ENCODE peak calls at places on chromosomes 16 and 17, in ten cellular contexts. One of them, this sample, is unnamed.

GRCh38 chr17:7909080-7909479 is 7.0 kb downstream of the RNF227 start:
- DNase-seq in endothelial cell of umbilical vein: no peak
- DNase-seq in stomach: no peak
- DNase-seq in esophagus squamous epithelium: no peak
- DNase-seq in psoas muscle: no peak
- DNase-seq in lung: no peak
- DNase-seq in brain microvascular endothelial cell: no peak
- DNase-seq in fibroblast of the aortic adventitia: no peak
- DNase-seq in tibial artery: no peak
- DNase-seq in HepG2: no peak
- DNase-seq in this sample: no peak

GRCh38 chr17:55454906-55455474 is 33.4 kb upstream of the MMD start:
- DNase-seq in psoas muscle: no peak
- DNase-seq in lung: no peak
- DNase-seq in esophagus squamous epithelium: no peak
- DNase-seq in stomach: no peak
- DNase-seq in brain microvascular endothelial cell: peak; percentile 45
- DNase-seq in fibroblast of the aortic adventitia: peak; percentile 69
- DNase-seq in endothelial cell of umbilical vein: no peak
- DNase-seq in tibial artery: no peak
- DNase-seq in HepG2: peak; percentile 98
- DNase-seq in this sample: no peak

GRCh38 chr17:39462644-39463375 is 1.5 kb downstream of the CDK12 start:
- DNase-seq in tibial artery: peak; percentile 63
- DNase-seq in HepG2: no peak
- DNase-seq in fibroblast of the aortic adventitia: no peak
- DNase-seq in lung: no peak
- DNase-seq in brain microvascular endothelial cell: no peak
- DNase-seq in stomach: no peak
- DNase-seq in esophagus squamous epithelium: no peak
- DNase-seq in psoas muscle: no peak
- DNase-seq in endothelial cell of umbilical vein: peak; percentile 42
- DNase-seq in this sample: no peak

GRCh38 chr16:29845656-29846055 is 17.4 kb downstream of the CDIPT start:
- DNase-seq in psoas muscle: no peak
- DNase-seq in brain microvascular endothelial cell: no peak
- DNase-seq in esophagus squamous epithelium: no peak
- DNase-seq in endothelial cell of umbilical vein: no peak
- DNase-seq in tibial artery: no peak
- DNase-seq in fibroblast of the aortic adventitia: no peak
- DNase-seq in stomach: no peak
- DNase-seq in HepG2: no peak
- DNase-seq in lung: peak; percentile 55
- DNase-seq in this sample: no peak

GRCh38 chr17:27888945-27889344 is 4.2 kb downstream of the LYRM9 start:
- DNase-seq in lung: peak; percentile 52
- DNase-seq in esophagus squamous epithelium: no peak
- DNase-seq in stomach: peak; percentile 35
- DNase-seq in HepG2: peak; percentile 69
- DNase-seq in psoas muscle: no peak
- DNase-seq in brain microvascular endothelial cell: peak; percentile 4
- DNase-seq in tibial artery: no peak
- DNase-seq in fibroblast of the aortic adventitia: no peak
- DNase-seq in endothelial cell of umbilical vein: peak; percentile 5
- DNase-seq in this sample: no peak

GRCh38 chr16:8852534-8852933 is 16.3 kb downstream of the CARHSP1 start:
- DNase-seq in psoas muscle: no peak
- DNase-seq in endothelial cell of umbilical vein: no peak
- DNase-seq in HepG2: no peak
- DNase-seq in fibroblast of the aortic adventitia: no peak
- DNase-seq in esophagus squamous epithelium: no peak
- DNase-seq in stomach: no peak
- DNase-seq in lung: no peak
- DNase-seq in tibial artery: no peak
- DNase-seq in brain microvascular endothelial cell: no peak
- DNase-seq in this sample: no peak

GRCh38 chr17:30429155-30429554 is 48.1 kb upstream of the GOSR1 start:
- DNase-seq in psoas muscle: no peak
- DNase-seq in fibroblast of the aortic adventitia: peak; percentile 87
- DNase-seq in endothelial cell of umbilical vein: no peak
- DNase-seq in HepG2: no peak
- DNase-seq in tibial artery: no peak
- DNase-seq in lung: no peak
- DNase-seq in brain microvascular endothelial cell: no peak
- DNase-seq in esophagus squamous epithelium: no peak
- DNase-seq in stomach: no peak
- DNase-seq in this sample: no peak

GRCh38 chr17:62321451-62321850 is 58.9 kb upstream of the EFCAB3 start:
- DNase-seq in fibroblast of the aortic adventitia: peak; percentile 1
- DNase-seq in esophagus squamous epithelium: no peak
- DNase-seq in brain microvascular endothelial cell: peak; percentile 62
- DNase-seq in lung: no peak
- DNase-seq in HepG2: no peak
- DNase-seq in psoas muscle: no peak
- DNase-seq in stomach: no peak
- DNase-seq in endothelial cell of umbilical vein: no peak
- DNase-seq in tibial artery: no peak
- DNase-seq in this sample: no peak

GRCh38 chr16:50602531-50603205 is 54.5 kb downstream of the NKD1 start:
- DNase-seq in brain microvascular endothelial cell: no peak
- DNase-seq in psoas muscle: no peak
- DNase-seq in fibroblast of the aortic adventitia: no peak
- DNase-seq in stomach: no peak
- DNase-seq in endothelial cell of umbilical vein: no peak
- DNase-seq in tibial artery: no peak
- DNase-seq in esophagus squamous epithelium: no peak
- DNase-seq in lung: no peak
- DNase-seq in HepG2: no peak
- DNase-seq in this sample: no peak

GRCh38 chr16:24700549-24701392 is 28.7 kb upstream of the TNRC6A start:
- DNase-seq in fibroblast of the aortic adventitia: peak; percentile 99
- DNase-seq in HepG2: peak; percentile 60
- DNase-seq in endothelial cell of umbilical vein: peak; percentile 94
- DNase-seq in esophagus squamous epithelium: peak; percentile 2
- DNase-seq in stomach: peak; percentile 46
- DNase-seq in tibial artery: peak; percentile 94
- DNase-seq in lung: peak; percentile 80
- DNase-seq in psoas muscle: peak; percentile 84
- DNase-seq in brain microvascular endothelial cell: peak; percentile 92
- DNase-seq in this sample: peak; percentile 91

GRCh38 chr16:2046889-2047329 is 725 bp downstream of the NTHL1 start:
- DNase-seq in stomach: no peak
- DNase-seq in fibroblast of the aortic adventitia: no peak
- DNase-seq in tibial artery: no peak
- DNase-seq in HepG2: no peak
- DNase-seq in esophagus squamous epithelium: no peak
- DNase-seq in brain microvascular endothelial cell: no peak
- DNase-seq in lung: no peak
- DNase-seq in endothelial cell of umbilical vein: peak; percentile 69
- DNase-seq in psoas muscle: no peak
- DNase-seq in this sample: no peak

GRCh38 chr16:2044541-2044940 is 3.1 kb downstream of the NTHL1 start:
- DNase-seq in fibroblast of the aortic adventitia: no peak
- DNase-seq in endothelial cell of umbilical vein: no peak
- DNase-seq in HepG2: no peak
- DNase-seq in brain microvascular endothelial cell: no peak
- DNase-seq in stomach: no peak
- DNase-seq in esophagus squamous epithelium: no peak
- DNase-seq in lung: no peak
- DNase-seq in tibial artery: no peak
- DNase-seq in psoas muscle: no peak
- DNase-seq in this sample: no peak

GRCh38 chr16:2048116-2048543 is 345 bp downstream of the TSC2 start:
- DNase-seq in endothelial cell of umbilical vein: no peak
- DNase-seq in esophagus squamous epithelium: no peak
- DNase-seq in brain microvascular endothelial cell: no peak
- DNase-seq in stomach: no peak
- DNase-seq in HepG2: no peak
- DNase-seq in tibial artery: no peak
- DNase-seq in lung: no peak
- DNase-seq in fibroblast of the aortic adventitia: peak; percentile 16
- DNase-seq in psoas muscle: no peak
- DNase-seq in this sample: no peak

GRCh38 chr16:2046125-2046888 is 1.3 kb downstream of the NTHL1 start:
- DNase-seq in psoas muscle: no peak
- DNase-seq in HepG2: no peak
- DNase-seq in stomach: no peak
- DNase-seq in esophagus squamous epithelium: no peak
- DNase-seq in fibroblast of the aortic adventitia: no peak
- DNase-seq in tibial artery: no peak
- DNase-seq in brain microvascular endothelial cell: no peak
- DNase-seq in lung: no peak
- DNase-seq in endothelial cell of umbilical vein: no peak
- DNase-seq in this sample: no peak

DNA sequence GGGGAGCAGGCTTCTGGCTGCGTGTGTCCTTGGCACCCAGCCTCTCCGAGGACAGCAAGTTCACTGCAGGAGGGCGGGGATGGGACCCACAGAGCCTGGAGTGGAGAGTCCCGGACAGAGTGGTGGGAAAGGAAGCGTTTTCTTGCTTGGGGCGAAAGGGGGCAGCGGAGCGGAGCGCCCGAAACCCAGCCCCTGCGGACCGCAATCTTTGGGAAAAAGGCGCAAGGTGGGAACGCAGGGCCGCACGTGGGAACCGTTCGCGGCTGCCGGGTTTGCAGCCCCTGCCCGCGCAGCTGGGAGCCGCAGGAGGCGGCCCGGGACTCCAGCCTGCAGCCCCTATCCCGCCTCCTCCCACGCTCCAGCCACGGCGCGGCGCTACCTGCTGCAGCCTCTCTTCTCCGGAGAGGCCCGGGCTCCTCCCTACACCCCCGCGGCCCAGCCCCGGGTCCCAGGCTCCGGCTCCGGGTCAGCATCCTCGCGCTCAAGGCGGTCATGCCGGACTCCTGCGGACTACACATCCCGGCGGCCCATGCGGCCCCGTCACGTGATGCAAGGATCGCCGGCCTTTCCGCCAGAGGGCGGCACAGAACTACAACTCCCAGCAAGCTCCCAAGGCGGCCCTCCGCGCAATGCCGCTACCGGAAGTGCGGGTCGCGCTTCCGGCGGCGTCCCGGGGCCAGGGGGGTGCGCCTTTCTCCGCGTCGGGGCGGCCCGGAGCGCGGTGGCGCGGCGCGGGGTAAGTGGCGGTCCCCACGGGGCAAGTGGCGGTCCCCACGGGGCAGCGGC is at the start of the genes NTHL1 and TSC2:
- DNase-seq in esophagus squamous epithelium: peak; percentile 67
- DNase-seq in tibial artery: peak; percentile 98
- DNase-seq in stomach: peak; percentile 97
- DNase-seq in fibroblast of the aortic adventitia: peak; percentile 94
- DNase-seq in lung: peak; percentile 98
- DNase-seq in endothelial cell of umbilical vein: peak; percentile 97
- DNase-seq in brain microvascular endothelial cell: peak; percentile 95
- DNase-seq in psoas muscle: peak; percentile 98
- DNase-seq in HepG2: peak; percentile 93
- DNase-seq in this sample: peak; percentile 99
- TF ChIP-seq CTCF in esophagus squamous epithelium: peak; percentile 51
- TF ChIP-seq CTCF in tibial artery: peak; percentile 56
- TF ChIP-seq CTCF in stomach: peak; percentile 52
- TF ChIP-seq CTCF in fibroblast of the aortic adventitia: peak; percentile 55
- TF ChIP-seq CTCF in lung: peak; percentile 48
- TF ChIP-seq CTCF in endothelial cell of umbilical vein: peak; percentile 35
- TF ChIP-seq CTCF in brain microvascular endothelial cell: peak; percentile 45
- TF ChIP-seq CTCF in psoas muscle: peak; percentile 41
- TF ChIP-seq CTCF in HepG2: peak; percentile 54
- TF ChIP-seq CTCF in this sample: peak; percentile 55

GRCh38 chr17:58475985-58476384 is 12.2 kb downstream of the HSF5 start:
- DNase-seq in fibroblast of the aortic adventitia: no peak
- DNase-seq in lung: no peak
- DNase-seq in esophagus squamous epithelium: no peak
- DNase-seq in stomach: no peak
- DNase-seq in HepG2: no peak
- DNase-seq in endothelial cell of umbilical vein: no peak
- DNase-seq in psoas muscle: no peak
- DNase-seq in tibial artery: no peak
- DNase-seq in brain microvascular endothelial cell: no peak
- DNase-seq in this sample: no peak

DNA sequence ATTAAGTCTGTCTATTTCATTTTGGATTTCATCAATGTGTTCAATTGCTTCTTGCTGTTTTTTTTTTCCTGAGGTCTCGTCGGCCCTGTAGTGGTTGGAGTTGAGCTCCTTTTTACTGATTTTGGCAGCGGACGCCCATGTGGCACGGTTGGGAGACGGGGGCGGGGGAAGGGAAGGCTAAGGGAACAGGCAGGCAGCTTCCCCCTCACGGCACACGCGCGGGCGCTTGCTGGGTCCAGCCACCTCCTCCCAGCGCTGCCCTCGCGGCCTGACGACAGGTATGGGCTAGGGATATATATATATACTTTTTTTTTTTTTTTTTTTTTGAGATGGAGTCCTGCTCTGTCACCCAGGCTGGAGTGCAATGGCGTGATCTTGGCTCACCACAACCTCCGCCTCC is 11.4 kb downstream of the HSF5 start:
- DNase-seq in HepG2: no peak
- DNase-seq in esophagus squamous epithelium: no peak
- DNase-seq in tibial artery: no peak
- DNase-seq in psoas muscle: no peak
- DNase-seq in fibroblast of the aortic adventitia: no peak
- DNase-seq in stomach: no peak
- DNase-seq in brain microvascular endothelial cell: no peak
- DNase-seq in lung: no peak
- DNase-seq in endothelial cell of umbilical vein: no peak
- DNase-seq in this sample: no peak
- TF ChIP-seq CTCF in HepG2: no peak
- TF ChIP-seq CTCF in esophagus squamous epithelium: no peak
- TF ChIP-seq CTCF in tibial artery: no peak
- TF ChIP-seq CTCF in psoas muscle: no peak
- TF ChIP-seq CTCF in fibroblast of the aortic adventitia: no peak
- TF ChIP-seq CTCF in stomach: no peak
- TF ChIP-seq CTCF in brain microvascular endothelial cell: no peak
- TF ChIP-seq CTCF in lung: no peak
- TF ChIP-seq CTCF in endothelial cell of umbilical vein: no peak
- TF ChIP-seq CTCF in this sample: no peak

DNA sequence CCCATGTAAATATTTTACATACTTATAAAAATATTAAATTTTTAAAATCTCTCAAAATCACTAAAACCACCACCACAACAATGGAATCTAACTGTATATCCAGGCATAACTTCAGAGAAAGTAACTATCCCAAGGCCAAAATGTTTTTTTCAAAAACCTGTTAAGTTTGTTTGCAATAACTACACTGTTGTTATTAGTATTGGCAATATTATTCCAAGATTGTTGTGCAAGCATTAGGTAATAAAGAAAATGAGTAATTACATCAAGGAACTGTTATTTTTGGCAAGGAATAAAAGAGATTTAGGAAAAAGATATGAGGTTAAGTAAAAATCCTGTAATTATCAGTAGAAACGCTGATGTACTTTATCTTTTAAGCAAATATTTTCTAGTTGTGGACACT is 3.4 kb upstream of the KRTAP4-12 start:
- DNase-seq in psoas muscle: no peak
- DNase-seq in fibroblast of the aortic adventitia: no peak
- DNase-seq in tibial artery: no peak
- DNase-seq in stomach: no peak
- DNase-seq in esophagus squamous epithelium: no peak
- DNase-seq in endothelial cell of umbilical vein: no peak
- DNase-seq in lung: no peak
- DNase-seq in brain microvascular endothelial cell: no peak
- DNase-seq in HepG2: no peak
- DNase-seq in this sample: no peak
- TF ChIP-seq CTCF in psoas muscle: no peak
- TF ChIP-seq CTCF in fibroblast of the aortic adventitia: no peak
- TF ChIP-seq CTCF in tibial artery: no peak
- TF ChIP-seq CTCF in stomach: no peak
- TF ChIP-seq CTCF in esophagus squamous epithelium: no peak
- TF ChIP-seq CTCF in endothelial cell of umbilical vein: no peak
- TF ChIP-seq CTCF in lung: no peak
- TF ChIP-seq CTCF in brain microvascular endothelial cell: no peak
- TF ChIP-seq CTCF in HepG2: no peak
- TF ChIP-seq CTCF in this sample: no peak

GRCh38 chr17:58671969-58672368 is 19.9 kb downstream of the TEX14 start:
- DNase-seq in HepG2: no peak
- DNase-seq in esophagus squamous epithelium: no peak
- DNase-seq in endothelial cell of umbilical vein: no peak
- DNase-seq in stomach: no peak
- DNase-seq in tibial artery: no peak
- DNase-seq in brain microvascular endothelial cell: no peak
- DNase-seq in lung: no peak
- DNase-seq in psoas muscle: no peak
- DNase-seq in fibroblast of the aortic adventitia: no peak
- DNase-seq in this sample: no peak
- TF ChIP-seq CTCF in HepG2: no peak
- TF ChIP-seq CTCF in esophagus squamous epithelium: no peak
- TF ChIP-seq CTCF in endothelial cell of umbilical vein: no peak
- TF ChIP-seq CTCF in stomach: no peak
- TF ChIP-seq CTCF in tibial artery: no peak
- TF ChIP-seq CTCF in brain microvascular endothelial cell: no peak
- TF ChIP-seq CTCF in lung: no peak
- TF ChIP-seq CTCF in psoas muscle: no peak
- TF ChIP-seq CTCF in fibroblast of the aortic adventitia: no peak
- TF ChIP-seq CTCF in this sample: no peak

This sample was measured in osteocyte.